ENCODE peak calls at places on chromosomes 12 and 14, in seven cellular contexts. D is adrenal gland; T is A549; R is uterus; L is CD4-positive, CD25-positive, alpha-beta regulatory T cell; X is SJSA1; B is psoas muscle. J is an unnamed sample. For H3K4me1, the result is how much of the 10 kb centered on the place peaks cover.

GRCh38 chr14:54881761-54882401 is 20.7 kb downstream of the GCH1 start:
- DNase-seq in D (no peak), T (no peak), R (no peak), L (peak), X (peak), B (no peak), J (no peak)

GRCh38 chr14:102235275-102235897 is 69.6 kb downstream of the MOK start:
- DNase-seq in D (peak), T (peak), R (peak), L (peak), X (peak), B (peak), J (peak)

GRCh38 chr12:56103823-56104108 is 593 bp upstream of the PA2G4 start:
- DNase-seq in D (no peak), T (no peak), R (no peak), L (no peak), X (no peak), B (no peak), J (no peak)

GRCh38 chr12:92118826-92119536 is 26.7 kb downstream of the BTG1 start:
- DNase-seq in D (no peak), T (no peak), R (no peak), L (no peak), X (no peak), B (no peak), J (no peak)

GRCh38 chr12:28563926-28564325 is 373.7 kb downstream of the CCDC91 start:
- DNase-seq in D (no peak), T (no peak), R (no peak), L (no peak), X (no peak), B (no peak), J (no peak)

GRCh38 chr14:75972729-75973480 is 8.9 kb downstream of the TGFB3 start:
- DNase-seq in D (no peak), T (no peak), R (no peak), L (no peak), X (no peak), B (no peak), J (no peak)

GRCh38 chr14:71636076-71636475 is 296.2 kb upstream of the RGS6 start:
- DNase-seq in D (no peak), T (no peak), R (no peak), L (no peak), X (no peak), B (no peak), J (no peak)

GRCh38 chr14:44782775-44783238 is 178.9 kb downstream of the KLHL28 start:
- DNase-seq in D (no peak), T (no peak), R (no peak), L (no peak), X (no peak), B (no peak), J (no peak)

GRCh38 chr12:1840981-1841425 is 20.6 kb downstream of the LRTM2 start:
- DNase-seq in D (no peak), T (no peak), R (no peak), L (no peak), X (no peak), B (no peak), J (no peak)

GRCh38 chr14:23005861-23006534 is 3.9 kb downstream of the C14orf93 start:
- DNase-seq in D (no peak), T (no peak), R (no peak), L (no peak), X (peak), B (no peak), J (no peak)

GRCh38 chr12:23349550-23349949 is 599.9 kb downstream of the SOX5 start:
- DNase-seq in D (no peak), T (no peak), R (no peak), L (no peak), X (no peak), B (no peak), J (no peak)

GRCh38 chr12:131130311-131130911 is 176.7 kb downstream of the ADGRD1 start:
- DNase-seq in D (no peak), T (no peak), R (no peak), L (no peak), X (no peak), B (no peak), J (no peak)

GRCh38 chr14:22848391-22849164 is 12.2 kb downstream of the MMP14 start:
- DNase-seq in D (peak), T (no peak), R (peak), L (no peak), X (peak), B (peak), J (peak)

GRCh38 chr14:23252006-23252405 is 14.3 kb downstream of the RNF212B start:
- DNase-seq in D (no peak), T (no peak), R (no peak), L (no peak), X (no peak), B (no peak), J (no peak)

GRCh38 chr12:21580748-21581495 is 23.7 kb downstream of the GYS2 start:
- DNase-seq in D (no peak), T (no peak), R (no peak), L (no peak), X (no peak), B (no peak), J (no peak)

GRCh38 chr14:61033024-61033423 is 52.0 kb downstream of the SLC38A6 start:
- DNase-seq in D (no peak), T (no peak), R (no peak), L (no peak), X (no peak), B (no peak), J (no peak)

GRCh38 chr14:76924363-76925151 is 98.3 kb downstream of the LRRC74A start:
- DNase-seq in D (peak), T (no peak), R (no peak), L (peak), X (no peak), B (no peak), J (no peak)

GRCh38 chr12:111753144-111753881 is 13.4 kb upstream of the ALDH2 start:
- DNase-seq in D (peak), T (peak), R (peak), L (no peak), X (peak), B (peak), J (peak)

GRCh38 chr12:76137611-76138010 is 53.1 kb upstream of the NAP1L1 start:
- DNase-seq in D (no peak), T (no peak), R (no peak), L (no peak), X (no peak), B (no peak), J (no peak)

GRCh38 chr12:44589697-44590096 is 286.4 kb downstream of the NELL2 start:
- DNase-seq in D (no peak), T (no peak), R (no peak), L (no peak), X (no peak), B (no peak), J (no peak)

GRCh38 chr12:130126023-130126432 is 36.2 kb upstream of the FZD10 start:
- DNase-seq in D (no peak), T (peak), R (no peak), L (no peak), X (no peak), B (peak), J (no peak)

GRCh38 chr12:111775205-111776193 is 8.8 kb downstream of the ALDH2 start:
- DNase-seq in D (peak), T (no peak), R (peak), L (peak), X (peak), B (peak), J (peak)

GRCh38 chr12:15752780-15753179 is 36.4 kb downstream of the EPS8 start:
- DNase-seq in D (no peak), T (no peak), R (no peak), L (no peak), X (no peak), B (no peak), J (no peak)

GRCh38 chr12:23827353-23827752 is 122.1 kb downstream of the SOX5 start:
- DNase-seq in D (no peak), T (no peak), R (no peak), L (no peak), X (no peak), B (no peak), J (no peak)

GRCh38 chr12:57242329-57242690 is 8.7 kb downstream of the STAC3 start:
- DNase-seq in D (no peak), T (no peak), R (no peak), L (peak), X (no peak), B (peak), J (no peak)

GRCh38 chr12:96155181-96155580 is 39.0 kb upstream of the ELK3 start:
- DNase-seq in D (no peak), T (no peak), R (no peak), L (no peak), X (no peak), B (no peak), J (no peak)

GRCh38 chr12:47121146-47121545 is 41.4 kb upstream of the AMIGO2 start:
- DNase-seq in D (no peak), T (no peak), R (no peak), L (no peak), X (no peak), B (no peak), J (no peak)

GRCh38 chr12:67651380-67651695 is 2.8 kb downstream of the DYRK2 start:
- DNase-seq in D (no peak), T (peak), R (no peak), L (peak), X (no peak), B (no peak), J (no peak)

GRCh38 chr12:85698937-85699336 is 137.3 kb downstream of the RASSF9 start:
- DNase-seq in D (no peak), T (no peak), R (no peak), L (no peak), X (no peak), B (no peak), J (no peak)

GRCh38 chr12:107571492-107571891 is 114.1 kb upstream of the PWP1 start:
- DNase-seq in D (no peak), T (no peak), R (no peak), L (no peak), X (no peak), B (no peak), J (no peak)

GRCh38 chr14:65101631-65102440 is 481 bp downstream of the MAX start:
- DNase-seq in D (peak), T (no peak), R (peak), L (peak), X (peak), B (no peak), J (peak)

GRCh38 chr14:70118064-70118463 is 70.7 kb downstream of the SLC8A3 start:
- DNase-seq in D (no peak), T (no peak), R (no peak), L (no peak), X (no peak), B (no peak), J (no peak)

GRCh38 chr12:110304061-110304551 is 23.1 kb downstream of the ATP2A2 start:
- DNase-seq in D (no peak), T (no peak), R (no peak), L (no peak), X (peak), B (no peak), J (no peak)

GRCh38 chr12:120439646-120440247 is 1.8 kb downstream of the COX6A1 start:
- DNase-seq in D (peak), T (peak), R (no peak), L (peak), X (peak), B (peak), J (peak)

GRCh38 chr12:52580496-52580895 is 6.9 kb upstream of the KRT74 start:
- DNase-seq in D (no peak), T (no peak), R (no peak), L (no peak), X (no peak), B (no peak), J (no peak)

GRCh38 chr14:62079035-62079434 is 316.8 kb downstream of the SNAPC1 start:
- DNase-seq in D (no peak), T (no peak), R (no peak), L (no peak), X (no peak), B (no peak), J (no peak)
- H3K4me1 ChIP-seq in D (under half), T (under half), R (under half), L (under half), X (under half), B (under half), J (under half)

DNA sequence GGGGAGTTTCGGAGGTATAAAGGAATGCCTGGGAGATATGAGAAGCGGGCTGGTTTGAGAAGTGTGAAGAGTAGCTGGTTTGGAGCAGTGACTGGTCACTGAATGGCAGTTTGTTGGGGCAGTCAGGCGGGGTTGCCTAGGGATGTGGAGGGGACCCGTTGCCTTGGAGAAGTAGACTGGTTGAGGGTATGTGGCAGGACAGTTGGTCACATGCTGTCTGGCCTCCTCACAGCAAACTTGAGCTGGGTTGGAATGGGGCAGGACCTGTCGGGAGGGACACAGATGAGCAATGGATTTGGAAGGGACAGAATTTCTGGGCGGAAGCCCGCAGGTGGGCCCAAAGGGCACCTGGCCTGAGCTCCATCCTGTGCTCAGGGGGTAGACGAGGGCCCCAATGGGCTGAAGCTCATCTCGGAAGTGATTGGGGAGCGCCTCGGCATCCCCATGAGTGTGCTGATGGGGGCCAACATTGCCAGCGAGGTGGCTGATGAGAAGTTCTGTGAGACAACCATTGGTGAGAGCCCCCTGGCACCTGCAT is 2.2 kb downstream of the GPD1 start:
- DNase-seq in D (no peak), T (no peak), R (no peak), L (no peak), X (no peak), B (no peak), J (no peak)
- H3K4me1 ChIP-seq in D (under half), T (under half), R (under half), L (under half), X (under half), B (half or more), J (under half)

DNA sequence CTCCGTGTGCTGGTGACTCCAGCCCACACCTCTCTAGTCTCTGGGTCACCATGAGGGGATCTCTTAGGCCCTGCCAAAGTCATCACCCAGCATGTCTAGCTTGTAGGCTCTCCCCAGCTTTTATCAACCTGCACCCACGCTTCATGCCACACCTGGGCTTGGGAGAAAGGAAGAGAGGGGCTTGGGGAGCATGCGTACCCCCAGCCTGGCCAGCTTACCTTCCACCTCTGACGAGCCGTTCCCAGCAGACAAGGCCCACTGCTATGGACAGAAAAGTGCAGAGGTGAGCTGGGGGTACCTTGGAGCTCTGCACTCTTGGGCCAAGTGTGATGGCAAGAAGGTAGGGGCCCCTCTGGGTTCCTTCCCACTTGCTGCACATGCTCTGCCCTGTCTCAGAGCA is 1.7 kb downstream of the PGF start:
- DNase-seq in D (no peak), T (no peak), R (no peak), L (no peak), X (no peak), B (no peak), J (no peak)
- H3K4me1 ChIP-seq in D (under half), T (under half), R (under half), L (under half), X (under half), B (under half), J (under half)

DNA sequence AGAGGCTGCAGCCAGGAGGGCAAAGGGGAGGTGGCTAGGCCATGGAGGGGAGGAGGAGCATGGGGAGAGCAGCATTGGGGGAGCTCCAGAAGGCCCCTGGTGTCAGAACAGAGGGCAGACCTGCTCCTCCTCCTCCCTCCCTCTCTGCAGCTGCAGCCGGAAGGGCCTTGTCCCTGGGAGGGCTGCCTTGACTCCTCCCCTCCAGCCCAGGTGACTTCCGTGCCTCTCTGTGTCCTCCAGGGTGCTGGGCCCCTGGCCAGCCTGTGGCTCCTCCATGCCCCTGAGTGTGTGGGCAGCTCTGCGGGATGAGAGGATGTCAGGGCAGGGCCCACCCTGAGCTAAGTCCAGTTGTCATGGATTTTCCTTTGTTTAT is 68.2 kb upstream of the DLK1 start:
- DNase-seq in D (no peak), T (no peak), R (no peak), L (no peak), X (no peak), B (no peak), J (no peak)
- H3K4me1 ChIP-seq in D (under half), T (under half), R (under half), L (under half), X (under half), B (under half), J (under half)

DNA sequence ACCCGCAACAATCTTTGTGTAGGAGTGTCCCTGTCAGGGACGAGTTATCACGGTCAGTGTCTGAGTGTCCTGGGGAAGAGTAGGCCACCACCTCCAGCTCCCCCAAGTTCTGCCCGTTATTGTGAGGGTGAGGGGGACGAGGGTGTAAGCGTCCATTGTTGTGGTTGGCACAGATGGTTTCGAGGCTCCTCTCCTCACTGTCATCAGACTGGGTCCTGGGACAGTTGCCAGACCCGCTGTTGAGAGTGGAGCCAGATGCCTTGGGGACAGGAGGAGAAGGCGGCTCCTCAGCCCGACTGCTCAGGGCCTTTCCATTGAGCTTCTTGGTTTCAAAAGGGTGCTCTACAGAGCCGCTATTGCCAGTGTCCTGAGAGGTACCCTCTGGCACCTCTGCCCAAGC is 74.9 kb upstream of the ACTN1 start:
- DNase-seq in D (no peak), T (no peak), R (no peak), L (no peak), X (no peak), B (no peak), J (no peak)
- H3K4me1 ChIP-seq in D (under half), T (under half), R (under half), L (under half), X (under half), B (under half), J (under half)

J was measured in lung.